ENCODE peak calls at places on chromosomes 11 and 22, in four cellular contexts. V is HL-60, X is K562, Z is GM12878. S is an unnamed sample.

GRCh38 chr22:39184586-39185577 is 32.4 kb upstream of the CBX7 start:
- DNase-seq in Z (no peak), X (no peak), V (no peak), S (no peak)

GRCh38 chr22:44712156-44712555 is 10.2 kb downstream of the PRR5 start:
- DNase-seq in X (no peak), V (no peak), Z (no peak), S (no peak)

GRCh38 chr22:42686756-42687491 is 33.7 kb downstream of the A4GALT start:
- DNase-seq in V (no peak), X (no peak), Z (no peak), S (no peak)

GRCh38 chr11:61791737-61792309 is 576 bp downstream of the TMEM258 start:
- DNase-seq in Z (no peak), X (peak), V (no peak), S (no peak)

GRCh38 chr22:39925273-39925672 is 24.4 kb downstream of the GRAP2 start:
- DNase-seq in Z (no peak), V (no peak), X (no peak), S (no peak)

GRCh38 chr22:42052765-42053164 is 17.8 kb downstream of the NAGA start:
- DNase-seq in V (no peak), Z (no peak), X (no peak), S (no peak)

GRCh38 chr11:9170450-9170849 is 79.1 kb upstream of the SCUBE2 start:
- DNase-seq in V (no peak), Z (no peak), X (no peak), S (no peak)

GRCh38 chr22:41910050-41910598 is 4.8 kb downstream of the SHISA8 start:
- DNase-seq in Z (no peak), V (no peak), X (no peak), S (no peak)

GRCh38 chr22:45196926-45197605 is 33.3 kb downstream of the NUP50 start:
- DNase-seq in V (no peak), X (no peak), Z (no peak), S (no peak)

DNA sequence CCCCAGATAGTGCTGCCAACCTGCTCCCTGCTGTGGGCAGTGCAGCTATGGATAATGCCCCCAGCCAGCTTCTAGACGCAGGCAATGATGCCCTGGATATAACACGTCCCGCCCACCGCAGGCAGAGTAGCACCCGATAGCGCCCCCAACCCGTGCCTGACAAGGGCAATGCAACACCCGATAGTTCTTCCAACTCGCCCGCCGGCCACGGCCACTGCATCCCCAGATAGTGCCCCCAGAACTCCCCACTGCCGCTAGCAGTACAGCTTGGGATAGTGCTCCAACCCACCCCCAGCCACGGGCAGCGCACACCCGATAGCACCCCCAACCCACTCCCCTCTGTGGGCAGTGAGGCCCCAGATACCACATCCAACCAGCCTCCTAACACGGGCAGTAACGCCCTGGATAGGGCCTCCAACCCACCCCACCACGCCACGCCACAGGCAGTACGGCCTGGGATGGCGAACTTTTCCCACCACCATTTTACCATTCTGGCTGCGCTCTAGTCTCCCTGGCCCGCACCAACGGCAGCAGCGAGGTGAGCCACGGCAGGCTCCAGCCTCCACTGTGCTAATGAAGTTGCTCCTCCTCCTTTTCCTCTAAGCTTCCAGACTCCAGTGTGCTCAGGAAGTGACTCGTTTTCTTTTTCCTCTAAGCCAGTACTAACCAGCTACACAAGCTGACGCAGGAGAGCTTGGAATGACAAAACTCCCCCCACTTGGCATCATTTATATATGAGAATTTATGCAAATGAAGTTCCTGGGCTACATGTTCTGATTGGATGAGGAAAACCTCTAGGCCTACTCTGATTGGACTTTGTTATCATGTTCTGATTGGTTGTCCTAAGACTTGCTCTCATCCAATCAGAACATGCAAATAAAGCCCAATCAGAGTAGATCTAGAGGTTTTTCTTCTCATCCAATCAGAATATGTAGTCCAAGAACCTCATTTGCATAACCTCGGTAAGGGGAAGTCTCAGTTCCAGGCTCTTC is 3.0 kb upstream of the RFPL3 start:
- DNase-seq in Z (no peak), X (peak), V (no peak), S (no peak)
- TF ChIP-seq SPI1 in Z (no peak), X (peak), V (no peak), S (no peak)

GRCh38 chr11:2271327-2272240 is 1.2 kb upstream of the ASCL2 start:
- DNase-seq in X (no peak), V (no peak), Z (no peak), S (no peak)
- TF ChIP-seq SPI1 in X (no peak), V (no peak), Z (no peak), S (no peak)

GRCh38 chr11:95385577-95385976 is 154.6 kb upstream of the SESN3 start:
- DNase-seq in X (no peak), Z (no peak), V (no peak), S (no peak)
- TF ChIP-seq SPI1 in X (no peak), Z (no peak), V (no peak), S (no peak)

DNA sequence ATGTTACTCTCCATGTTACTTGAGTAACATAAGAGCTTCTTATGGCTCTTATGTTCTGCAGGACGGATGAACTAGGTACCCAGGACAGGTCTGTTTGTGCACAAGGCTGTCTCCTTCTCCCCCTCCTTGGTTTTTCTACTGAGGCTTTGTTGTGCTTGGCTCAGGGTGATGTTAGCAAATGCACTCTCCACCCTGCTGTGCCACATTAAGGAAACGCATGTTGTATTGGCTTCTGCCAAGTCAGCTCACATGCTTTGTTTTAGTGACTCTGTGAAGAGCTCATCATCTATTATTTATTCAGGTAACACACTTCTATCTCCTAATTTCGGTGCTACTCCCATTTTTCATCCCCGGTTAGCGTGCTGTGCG is 108.3 kb downstream of the PTPRJ start:
- DNase-seq in V (no peak), Z (no peak), X (no peak), S (no peak)
- TF ChIP-seq SPI1 in V (no peak), Z (no peak), X (no peak), S (no peak)